ENCODE peak calls at places on chromosomes 7 and 10, in four cellular contexts. One of them, this sample, is unnamed. For H3K9me3, the result is how much of the 10 kb centered on the place peaks cover.

GRCh38 chr10:101400529-101400928 is 46.6 kb downstream of the BTRC start:
- DNase-seq in mesenchymal stem cell: no peak
- DNase-seq in kidney: no peak
- DNase-seq in left ventricle myocardium inferior: no peak
- DNase-seq in this sample: no peak

GRCh38 chr7:45597286-45597984 is 23.3 kb downstream of the ADCY1 start:
- DNase-seq in mesenchymal stem cell: no peak
- DNase-seq in kidney: peak
- DNase-seq in left ventricle myocardium inferior: no peak
- DNase-seq in this sample: no peak

GRCh38 chr7:111796671-111797070 is 234.4 kb upstream of the IMMP2L start:
- DNase-seq in mesenchymal stem cell: peak
- DNase-seq in kidney: no peak
- DNase-seq in left ventricle myocardium inferior: no peak
- DNase-seq in this sample: no peak

GRCh38 chr7:150842716-150843115 is 9.6 kb upstream of the AOC1 start:
- DNase-seq in mesenchymal stem cell: no peak
- DNase-seq in kidney: no peak
- DNase-seq in left ventricle myocardium inferior: no peak
- DNase-seq in this sample: no peak

GRCh38 chr7:115618676-115619075 is 411.9 kb downstream of the TFEC start:
- DNase-seq in mesenchymal stem cell: peak
- DNase-seq in kidney: no peak
- DNase-seq in left ventricle myocardium inferior: no peak
- DNase-seq in this sample: peak

GRCh38 chr10:80458638-80459037 is 4.5 kb downstream of the TSPAN14 start:
- DNase-seq in mesenchymal stem cell: no peak
- DNase-seq in kidney: no peak
- DNase-seq in left ventricle myocardium inferior: no peak
- DNase-seq in this sample: no peak

GRCh38 chr7:98754041-98754479 is 115.8 kb downstream of the TMEM130 start:
- DNase-seq in mesenchymal stem cell: no peak
- DNase-seq in kidney: no peak
- DNase-seq in left ventricle myocardium inferior: no peak
- DNase-seq in this sample: no peak

GRCh38 chr7:82713506-82713905 is 269.9 kb upstream of the CACNA2D1 start:
- DNase-seq in mesenchymal stem cell: no peak
- DNase-seq in kidney: no peak
- DNase-seq in left ventricle myocardium inferior: no peak
- DNase-seq in this sample: no peak

DNA sequence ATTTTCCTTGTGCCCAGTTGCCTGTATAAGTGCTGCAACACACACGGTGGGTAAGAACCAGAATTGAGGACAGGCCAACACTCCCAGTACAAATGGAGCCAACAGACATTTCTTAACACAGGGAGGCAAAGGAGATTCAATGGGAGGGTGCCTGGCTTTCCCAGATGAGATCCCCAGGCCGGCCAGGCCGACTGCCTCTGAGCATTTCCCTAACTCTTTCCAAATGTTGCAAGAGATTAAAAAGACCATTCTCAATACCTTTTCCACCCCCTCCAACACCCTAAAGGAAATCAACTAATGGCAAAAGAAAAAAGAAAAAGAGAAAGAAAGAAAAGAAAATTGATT is 3.9 kb downstream of the HOXA11 start:
- DNase-seq in mesenchymal stem cell: no peak
- DNase-seq in kidney: peak
- DNase-seq in left ventricle myocardium inferior: no peak
- DNase-seq in this sample: no peak
- H3K27ac ChIP-seq in mesenchymal stem cell: peak
- H3K27ac ChIP-seq in kidney: peak
- H3K27ac ChIP-seq in left ventricle myocardium inferior: no peak
- H3K27ac ChIP-seq in this sample: no peak

GRCh38 chr7:71386200-71386599 is 254.3 kb downstream of the GALNT17 start:
- DNase-seq in mesenchymal stem cell: no peak
- DNase-seq in kidney: no peak
- DNase-seq in left ventricle myocardium inferior: no peak
- DNase-seq in this sample: no peak
- H3K9me3 ChIP-seq in mesenchymal stem cell: under half
- H3K9me3 ChIP-seq in kidney: under half
- H3K9me3 ChIP-seq in left ventricle myocardium inferior: under half
- H3K9me3 ChIP-seq in this sample: half or more

GRCh38 chr7:44434201-44434600 is 56.3 kb downstream of the NUDCD3 start:
- DNase-seq in mesenchymal stem cell: no peak
- DNase-seq in kidney: no peak
- DNase-seq in left ventricle myocardium inferior: no peak
- DNase-seq in this sample: no peak
- H3K27ac ChIP-seq in mesenchymal stem cell: no peak
- H3K27ac ChIP-seq in kidney: no peak
- H3K27ac ChIP-seq in left ventricle myocardium inferior: peak
- H3K27ac ChIP-seq in this sample: no peak

GRCh38 chr10:133467286-133467911 is 13.7 kb downstream of the SCART1 start:
- DNase-seq in mesenchymal stem cell: no peak
- DNase-seq in kidney: no peak
- DNase-seq in left ventricle myocardium inferior: no peak
- DNase-seq in this sample: no peak
- H3K9me3 ChIP-seq in mesenchymal stem cell: under half
- H3K9me3 ChIP-seq in kidney: under half
- H3K9me3 ChIP-seq in left ventricle myocardium inferior: under half
- H3K9me3 ChIP-seq in this sample: under half

GRCh38 chr7:48617988-48618387 is 306.4 kb upstream of the CDC14C start:
- DNase-seq in mesenchymal stem cell: no peak
- DNase-seq in kidney: no peak
- DNase-seq in left ventricle myocardium inferior: no peak
- DNase-seq in this sample: no peak
- H3K27ac ChIP-seq in mesenchymal stem cell: no peak
- H3K27ac ChIP-seq in kidney: no peak
- H3K27ac ChIP-seq in left ventricle myocardium inferior: no peak
- H3K27ac ChIP-seq in this sample: no peak

GRCh38 chr7:57443567-57443966 is 6.4 kb upstream of the ZNF716 start:
- DNase-seq in mesenchymal stem cell: no peak
- DNase-seq in kidney: no peak
- DNase-seq in left ventricle myocardium inferior: no peak
- DNase-seq in this sample: no peak

GRCh38 chr7:57432583-57432982 is 17.4 kb upstream of the ZNF716 start:
- DNase-seq in mesenchymal stem cell: no peak
- DNase-seq in kidney: no peak
- DNase-seq in left ventricle myocardium inferior: no peak
- DNase-seq in this sample: no peak

GRCh38 chr7:57438244-57438643 is 11.7 kb upstream of the ZNF716 start:
- DNase-seq in mesenchymal stem cell: no peak
- DNase-seq in kidney: no peak
- DNase-seq in left ventricle myocardium inferior: no peak
- DNase-seq in this sample: no peak

GRCh38 chr7:57437581-57437980 is 12.4 kb upstream of the ZNF716 start:
- DNase-seq in mesenchymal stem cell: no peak
- DNase-seq in kidney: no peak
- DNase-seq in left ventricle myocardium inferior: no peak
- DNase-seq in this sample: no peak
- H3K9me3 ChIP-seq in mesenchymal stem cell: under half
- H3K9me3 ChIP-seq in kidney: under half
- H3K9me3 ChIP-seq in left ventricle myocardium inferior: under half
- H3K9me3 ChIP-seq in this sample: under half

DNA sequence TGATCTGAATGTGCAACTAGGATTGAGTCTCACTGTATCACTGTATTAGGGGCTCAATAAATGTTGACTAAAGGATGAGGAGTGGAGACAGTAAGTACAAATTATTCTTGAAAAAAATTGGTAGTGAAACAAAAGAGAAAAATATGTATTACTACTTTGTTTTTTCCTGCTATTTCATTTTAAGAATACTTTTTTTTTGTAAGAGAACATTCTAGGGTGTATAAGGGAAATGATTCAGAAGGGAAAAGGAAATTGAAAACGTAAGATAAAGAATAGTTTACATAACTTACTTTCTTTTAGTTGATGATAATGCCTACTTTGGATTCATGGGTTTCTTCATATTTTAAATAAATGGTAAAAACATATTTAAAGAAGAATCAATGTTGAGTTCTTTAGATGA is 9.6 kb downstream of the CAPZA2 start:
- DNase-seq in mesenchymal stem cell: no peak
- DNase-seq in kidney: no peak
- DNase-seq in left ventricle myocardium inferior: no peak
- DNase-seq in this sample: no peak
- H3K27ac ChIP-seq in mesenchymal stem cell: no peak
- H3K27ac ChIP-seq in kidney: no peak
- H3K27ac ChIP-seq in left ventricle myocardium inferior: peak
- H3K27ac ChIP-seq in this sample: no peak

DNA sequence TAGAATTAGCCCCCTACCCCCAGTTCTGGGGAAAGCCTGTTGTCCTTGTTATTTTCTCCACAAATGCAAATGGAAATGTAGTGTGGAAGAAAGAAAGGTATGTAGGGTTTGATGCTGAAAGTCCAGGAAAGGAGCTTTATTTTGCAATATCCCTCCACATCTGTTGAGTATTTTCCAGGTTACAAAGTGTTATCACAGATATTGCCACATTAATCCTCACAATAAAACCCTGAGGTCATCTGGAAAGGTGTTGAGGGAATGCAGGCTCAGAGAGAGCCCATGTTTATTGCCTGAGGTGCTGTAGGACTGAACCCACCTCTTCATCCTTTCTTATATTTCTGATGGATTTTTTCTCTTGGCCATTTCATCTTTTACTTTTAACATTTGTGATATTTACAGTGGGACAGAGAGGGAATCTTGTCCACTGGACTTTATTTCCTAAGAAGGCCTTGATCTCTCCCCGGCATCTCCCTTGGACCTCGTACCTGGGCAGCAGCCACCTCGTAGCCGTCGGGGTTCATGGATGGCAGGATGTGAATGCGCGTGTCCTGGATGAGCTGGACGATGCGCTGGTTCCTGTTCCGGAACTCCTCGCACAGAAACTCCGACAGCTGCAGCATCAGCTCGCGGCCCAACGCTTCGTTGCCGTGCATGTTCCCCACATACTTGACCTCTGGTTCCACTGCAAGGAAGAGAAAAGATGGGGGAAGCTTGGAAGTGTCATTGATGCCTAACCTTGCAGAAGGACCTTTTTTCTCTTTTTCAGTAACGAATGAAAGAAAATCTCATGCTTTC is 6.0 kb downstream of the CPN1 start:
- DNase-seq in mesenchymal stem cell: no peak
- DNase-seq in kidney: no peak
- DNase-seq in left ventricle myocardium inferior: no peak
- DNase-seq in this sample: no peak
- H3K9me3 ChIP-seq in mesenchymal stem cell: under half
- H3K9me3 ChIP-seq in kidney: under half
- H3K9me3 ChIP-seq in left ventricle myocardium inferior: under half
- H3K9me3 ChIP-seq in this sample: under half

DNA sequence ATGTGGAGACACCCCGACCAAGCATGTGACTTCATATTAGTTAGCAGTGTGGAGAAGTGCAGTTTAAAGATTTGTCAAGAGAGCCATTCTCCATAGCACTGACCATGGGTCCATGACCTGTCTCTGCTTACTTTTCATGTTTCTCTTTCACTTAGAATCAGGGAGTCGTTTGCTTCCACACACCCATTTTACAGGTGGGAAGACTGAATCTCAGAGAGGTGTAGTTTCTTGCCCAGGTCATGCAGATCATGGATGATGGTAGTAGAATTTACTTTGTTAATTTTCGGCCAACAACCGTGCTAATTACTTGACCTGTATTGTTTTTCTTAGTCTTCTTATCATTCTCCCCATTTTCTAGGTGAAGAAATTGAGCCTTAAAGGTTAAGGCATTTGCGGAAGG is 6.1 kb downstream of the CCNY start:
- DNase-seq in mesenchymal stem cell: no peak
- DNase-seq in kidney: no peak
- DNase-seq in left ventricle myocardium inferior: no peak
- DNase-seq in this sample: no peak
- H3K27ac ChIP-seq in mesenchymal stem cell: no peak
- H3K27ac ChIP-seq in kidney: no peak
- H3K27ac ChIP-seq in left ventricle myocardium inferior: no peak
- H3K27ac ChIP-seq in this sample: no peak

GRCh38 chr7:157499121-157499834 is 162.5 kb downstream of the DNAJB6 start:
- DNase-seq in mesenchymal stem cell: no peak
- DNase-seq in kidney: no peak
- DNase-seq in left ventricle myocardium inferior: peak
- DNase-seq in this sample: no peak
- H3K9me3 ChIP-seq in mesenchymal stem cell: under half
- H3K9me3 ChIP-seq in kidney: under half
- H3K9me3 ChIP-seq in left ventricle myocardium inferior: under half
- H3K9me3 ChIP-seq in this sample: half or more